ENCODE peak calls at places on chromosomes 5 and 9, in seven cellular contexts. One of them, this sample, is unnamed.

GRCh38 chr9:15317836-15318235 is 10.8 kb upstream of the TTC39B start:
- DNase-seq in colonic mucosa: no peak
- DNase-seq in lung: no peak
- DNase-seq in fibroblast of pulmonary artery: no peak
- DNase-seq in HL-60: no peak
- DNase-seq in choroid plexus epithelial cell: peak
- DNase-seq in endothelial cell: no peak
- DNase-seq in this sample: no peak

GRCh38 chr5:116947691-116948528 is 373.3 kb upstream of the SEMA6A start:
- DNase-seq in colonic mucosa: peak
- DNase-seq in lung: peak
- DNase-seq in fibroblast of pulmonary artery: peak
- DNase-seq in HL-60: peak
- DNase-seq in choroid plexus epithelial cell: peak
- DNase-seq in endothelial cell: peak
- DNase-seq in this sample: peak

GRCh38 chr9:33464045-33464636 is 9.6 kb downstream of the NOL6 start:
- DNase-seq in colonic mucosa: no peak
- DNase-seq in lung: no peak
- DNase-seq in fibroblast of pulmonary artery: no peak
- DNase-seq in HL-60: no peak
- DNase-seq in choroid plexus epithelial cell: no peak
- DNase-seq in endothelial cell: no peak
- DNase-seq in this sample: no peak

GRCh38 chr5:62985749-62986148 is 407.1 kb downstream of the LRRC70 start:
- DNase-seq in colonic mucosa: no peak
- DNase-seq in lung: no peak
- DNase-seq in fibroblast of pulmonary artery: no peak
- DNase-seq in HL-60: no peak
- DNase-seq in choroid plexus epithelial cell: no peak
- DNase-seq in endothelial cell: no peak
- DNase-seq in this sample: no peak

GRCh38 chr5:56908942-56909293 is 478 bp upstream of the SETD9 start:
- DNase-seq in colonic mucosa: peak
- DNase-seq in lung: no peak
- DNase-seq in fibroblast of pulmonary artery: no peak
- DNase-seq in HL-60: no peak
- DNase-seq in choroid plexus epithelial cell: no peak
- DNase-seq in endothelial cell: no peak
- DNase-seq in this sample: peak

GRCh38 chr5:2725957-2726356 is 25.5 kb downstream of the IRX2 start:
- DNase-seq in colonic mucosa: no peak
- DNase-seq in lung: no peak
- DNase-seq in fibroblast of pulmonary artery: no peak
- DNase-seq in HL-60: no peak
- DNase-seq in choroid plexus epithelial cell: no peak
- DNase-seq in endothelial cell: no peak
- DNase-seq in this sample: no peak

GRCh38 chr9:70600479-70600878 is 186.0 kb upstream of the KLF9 start:
- DNase-seq in colonic mucosa: no peak
- DNase-seq in lung: no peak
- DNase-seq in fibroblast of pulmonary artery: peak
- DNase-seq in HL-60: no peak
- DNase-seq in choroid plexus epithelial cell: peak
- DNase-seq in endothelial cell: no peak
- DNase-seq in this sample: no peak

GRCh38 chr5:173691931-173692330 is 75.5 kb upstream of the BOD1 start:
- DNase-seq in colonic mucosa: no peak
- DNase-seq in lung: no peak
- DNase-seq in fibroblast of pulmonary artery: no peak
- DNase-seq in HL-60: no peak
- DNase-seq in choroid plexus epithelial cell: no peak
- DNase-seq in endothelial cell: no peak
- DNase-seq in this sample: no peak

GRCh38 chr5:33800221-33800950 is 91.4 kb downstream of the ADAMTS12 start:
- DNase-seq in colonic mucosa: no peak
- DNase-seq in lung: no peak
- DNase-seq in fibroblast of pulmonary artery: peak
- DNase-seq in HL-60: no peak
- DNase-seq in choroid plexus epithelial cell: no peak
- DNase-seq in endothelial cell: no peak
- DNase-seq in this sample: no peak

GRCh38 chr5:40446910-40447309 is 232.8 kb upstream of the PTGER4 start:
- DNase-seq in colonic mucosa: peak
- DNase-seq in lung: no peak
- DNase-seq in fibroblast of pulmonary artery: peak
- DNase-seq in HL-60: no peak
- DNase-seq in choroid plexus epithelial cell: peak
- DNase-seq in endothelial cell: no peak
- DNase-seq in this sample: no peak

GRCh38 chr9:123434619-123435240 is 78.7 kb downstream of the CRB2 start:
- DNase-seq in colonic mucosa: no peak
- DNase-seq in lung: no peak
- DNase-seq in fibroblast of pulmonary artery: no peak
- DNase-seq in HL-60: no peak
- DNase-seq in choroid plexus epithelial cell: peak
- DNase-seq in endothelial cell: peak
- DNase-seq in this sample: no peak
- TF ChIP-seq CTCF in colonic mucosa: no peak
- TF ChIP-seq CTCF in lung: no peak
- TF ChIP-seq CTCF in fibroblast of pulmonary artery: no peak
- TF ChIP-seq CTCF in HL-60: no peak
- TF ChIP-seq CTCF in choroid plexus epithelial cell: peak
- TF ChIP-seq CTCF in endothelial cell: no peak
- TF ChIP-seq CTCF in this sample: no peak

GRCh38 chr9:99134893-99135341 is 30.0 kb downstream of the TGFBR1 start:
- DNase-seq in colonic mucosa: no peak
- DNase-seq in lung: no peak
- DNase-seq in fibroblast of pulmonary artery: peak
- DNase-seq in HL-60: no peak
- DNase-seq in choroid plexus epithelial cell: peak
- DNase-seq in endothelial cell: no peak
- DNase-seq in this sample: no peak
- TF ChIP-seq CTCF in colonic mucosa: no peak
- TF ChIP-seq CTCF in lung: no peak
- TF ChIP-seq CTCF in fibroblast of pulmonary artery: no peak
- TF ChIP-seq CTCF in HL-60: no peak
- TF ChIP-seq CTCF in choroid plexus epithelial cell: no peak
- TF ChIP-seq CTCF in endothelial cell: no peak
- TF ChIP-seq CTCF in this sample: no peak

DNA sequence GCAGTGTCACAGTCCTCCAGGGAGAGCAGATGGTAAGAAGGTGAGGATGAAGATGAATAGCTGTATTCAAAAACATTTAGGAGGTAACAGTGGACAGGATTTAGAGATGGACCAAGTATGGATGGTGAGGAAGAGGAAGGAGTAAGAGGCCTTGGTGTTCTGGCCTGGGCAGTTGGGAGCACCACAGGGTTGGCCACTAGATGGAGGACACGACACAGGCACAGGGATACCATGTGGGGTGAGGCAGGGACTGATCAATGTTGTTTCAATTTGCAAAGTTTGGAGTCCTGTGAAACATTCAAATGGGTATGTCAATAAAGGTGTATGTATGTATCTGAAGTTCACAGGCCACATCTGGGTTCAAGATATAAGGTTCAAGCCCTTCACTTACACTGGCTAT is 141.1 kb upstream of the RASEF start:
- DNase-seq in colonic mucosa: no peak
- DNase-seq in lung: no peak
- DNase-seq in fibroblast of pulmonary artery: peak
- DNase-seq in HL-60: no peak
- DNase-seq in choroid plexus epithelial cell: no peak
- DNase-seq in endothelial cell: no peak
- DNase-seq in this sample: no peak
- TF ChIP-seq CTCF in colonic mucosa: peak
- TF ChIP-seq CTCF in lung: no peak
- TF ChIP-seq CTCF in fibroblast of pulmonary artery: peak
- TF ChIP-seq CTCF in HL-60: no peak
- TF ChIP-seq CTCF in choroid plexus epithelial cell: peak
- TF ChIP-seq CTCF in endothelial cell: no peak
- TF ChIP-seq CTCF in this sample: no peak

GRCh38 chr5:170221319-170221718 is 11.5 kb upstream of the C5orf58 start:
- DNase-seq in colonic mucosa: no peak
- DNase-seq in lung: no peak
- DNase-seq in fibroblast of pulmonary artery: peak
- DNase-seq in HL-60: no peak
- DNase-seq in choroid plexus epithelial cell: peak
- DNase-seq in endothelial cell: no peak
- DNase-seq in this sample: no peak
- TF ChIP-seq CTCF in colonic mucosa: no peak
- TF ChIP-seq CTCF in lung: no peak
- TF ChIP-seq CTCF in fibroblast of pulmonary artery: peak
- TF ChIP-seq CTCF in HL-60: no peak
- TF ChIP-seq CTCF in choroid plexus epithelial cell: peak
- TF ChIP-seq CTCF in endothelial cell: no peak
- TF ChIP-seq CTCF in this sample: no peak

GRCh38 chr9:73215249-73215648 is 63.6 kb downstream of the ANXA1 start:
- DNase-seq in colonic mucosa: no peak
- DNase-seq in lung: no peak
- DNase-seq in fibroblast of pulmonary artery: no peak
- DNase-seq in HL-60: no peak
- DNase-seq in choroid plexus epithelial cell: no peak
- DNase-seq in endothelial cell: no peak
- DNase-seq in this sample: no peak

GRCh38 chr9:73216016-73216415 is 64.4 kb downstream of the ANXA1 start:
- DNase-seq in colonic mucosa: no peak
- DNase-seq in lung: no peak
- DNase-seq in fibroblast of pulmonary artery: no peak
- DNase-seq in HL-60: no peak
- DNase-seq in choroid plexus epithelial cell: peak
- DNase-seq in endothelial cell: no peak
- DNase-seq in this sample: no peak

GRCh38 chr9:73210886-73211285 is 59.2 kb downstream of the ANXA1 start:
- DNase-seq in colonic mucosa: no peak
- DNase-seq in lung: no peak
- DNase-seq in fibroblast of pulmonary artery: no peak
- DNase-seq in HL-60: no peak
- DNase-seq in choroid plexus epithelial cell: no peak
- DNase-seq in endothelial cell: no peak
- DNase-seq in this sample: no peak

GRCh38 chr9:73213300-73213699 is 61.6 kb downstream of the ANXA1 start:
- DNase-seq in colonic mucosa: no peak
- DNase-seq in lung: no peak
- DNase-seq in fibroblast of pulmonary artery: no peak
- DNase-seq in HL-60: no peak
- DNase-seq in choroid plexus epithelial cell: no peak
- DNase-seq in endothelial cell: no peak
- DNase-seq in this sample: no peak
- TF ChIP-seq CTCF in colonic mucosa: no peak
- TF ChIP-seq CTCF in lung: no peak
- TF ChIP-seq CTCF in fibroblast of pulmonary artery: no peak
- TF ChIP-seq CTCF in HL-60: no peak
- TF ChIP-seq CTCF in choroid plexus epithelial cell: no peak
- TF ChIP-seq CTCF in endothelial cell: no peak
- TF ChIP-seq CTCF in this sample: no peak

DNA sequence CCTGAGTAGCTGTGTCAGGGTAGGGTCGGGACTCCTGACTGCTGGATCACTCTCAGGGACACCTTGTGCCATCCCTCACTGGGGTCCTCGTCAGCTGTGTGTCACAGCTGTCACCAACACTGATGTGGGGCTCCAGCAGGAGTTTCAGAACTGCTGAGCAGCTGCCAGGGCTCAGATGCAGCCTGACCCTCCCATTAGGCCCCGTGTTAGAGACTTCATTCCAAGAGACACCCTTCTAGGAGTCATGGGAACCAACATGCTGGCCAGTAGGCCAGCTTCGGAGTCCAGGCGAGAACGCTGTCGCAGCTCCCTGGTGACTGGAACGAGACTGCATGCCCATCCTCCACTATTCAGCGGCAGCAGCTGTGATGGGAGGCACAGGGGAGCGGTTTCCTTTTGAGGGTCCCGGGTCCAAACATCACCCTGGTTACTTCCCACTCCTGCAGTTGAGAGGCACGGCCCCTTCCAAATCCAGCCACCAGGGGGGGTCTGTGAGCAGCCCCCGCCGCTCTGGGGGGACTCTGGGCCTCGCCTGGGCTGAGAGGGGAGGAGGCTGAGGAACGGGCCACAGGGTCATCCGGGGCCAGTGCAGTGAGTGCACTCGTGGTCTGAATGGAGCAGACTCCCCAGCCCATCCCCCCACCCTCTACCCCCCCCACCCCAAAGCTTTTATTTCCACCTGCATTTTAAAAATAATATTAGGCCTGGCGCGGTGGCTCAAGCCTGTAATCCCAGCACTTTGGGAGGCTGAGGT is 12.6 kb upstream of the TCF7 start:
- DNase-seq in colonic mucosa: peak
- DNase-seq in lung: peak
- DNase-seq in fibroblast of pulmonary artery: no peak
- DNase-seq in HL-60: no peak
- DNase-seq in choroid plexus epithelial cell: peak
- DNase-seq in endothelial cell: peak
- DNase-seq in this sample: no peak
- TF ChIP-seq CTCF in colonic mucosa: peak
- TF ChIP-seq CTCF in lung: peak
- TF ChIP-seq CTCF in fibroblast of pulmonary artery: peak
- TF ChIP-seq CTCF in HL-60: peak
- TF ChIP-seq CTCF in choroid plexus epithelial cell: peak
- TF ChIP-seq CTCF in endothelial cell: peak
- TF ChIP-seq CTCF in this sample: peak

GRCh38 chr9:68844623-68845612 is 139.9 kb downstream of the PIP5K1B start:
- DNase-seq in colonic mucosa: peak
- DNase-seq in lung: no peak
- DNase-seq in fibroblast of pulmonary artery: peak
- DNase-seq in HL-60: peak
- DNase-seq in choroid plexus epithelial cell: peak
- DNase-seq in endothelial cell: peak
- DNase-seq in this sample: no peak
- TF ChIP-seq CTCF in colonic mucosa: peak
- TF ChIP-seq CTCF in lung: peak
- TF ChIP-seq CTCF in fibroblast of pulmonary artery: peak
- TF ChIP-seq CTCF in HL-60: peak
- TF ChIP-seq CTCF in choroid plexus epithelial cell: peak
- TF ChIP-seq CTCF in endothelial cell: peak
- TF ChIP-seq CTCF in this sample: no peak